ENCODE peak calls at places on chromosomes 3 and 15, in four cellular contexts. U is coronary artery, R is fibroblast of pulmonary artery, X is OCI-LY7. P is an unnamed sample.

GRCh38 chr3:143644370-143645089 is 203.7 kb downstream of the SLC9A9 start:
- DNase-seq in X (peak), U (no peak), R (peak), P (no peak)

GRCh38 chr3:24773798-24774197 is 279.1 kb upstream of the THRB start:
- DNase-seq in R (peak), U (no peak), X (peak), P (no peak)

GRCh38 chr3:195907730-195908438 is 467 bp downstream of the TNK2 start:
- DNase-seq in R (no peak), U (no peak), X (peak), P (no peak)

GRCh38 chr3:100384735-100385134 is 16.2 kb downstream of the TOMM70 start:
- DNase-seq in R (no peak), U (no peak), X (no peak), P (no peak)

GRCh38 chr3:49554639-49555265 is 475 bp downstream of the BSN start:
- DNase-seq in U (no peak), X (peak), R (peak), P (peak)

GRCh38 chr3:64218329-64218728 is 6.9 kb downstream of the PRICKLE2 start:
- DNase-seq in R (no peak), U (no peak), X (no peak), P (no peak)

GRCh38 chr3:66609660-66610547 is 109.1 kb upstream of the LRIG1 start:
- DNase-seq in R (peak), U (no peak), X (no peak), P (no peak)

GRCh38 chr3:4950948-4951347 is 28.3 kb upstream of the BHLHE40 start:
- DNase-seq in U (no peak), R (no peak), X (no peak), P (no peak)

GRCh38 chr3:43014216-43014615 is 35.1 kb downstream of the GASK1A start:
- DNase-seq in X (no peak), R (no peak), U (no peak), P (no peak)

GRCh38 chr3:30161370-30161769 is 445.0 kb upstream of the TGFBR2 start:
- DNase-seq in R (peak), U (no peak), X (no peak), P (no peak)

GRCh38 chr15:90126022-90126421 is 23.8 kb upstream of the IDH2 start:
- DNase-seq in R (no peak), U (no peak), X (no peak), P (no peak)

DNA sequence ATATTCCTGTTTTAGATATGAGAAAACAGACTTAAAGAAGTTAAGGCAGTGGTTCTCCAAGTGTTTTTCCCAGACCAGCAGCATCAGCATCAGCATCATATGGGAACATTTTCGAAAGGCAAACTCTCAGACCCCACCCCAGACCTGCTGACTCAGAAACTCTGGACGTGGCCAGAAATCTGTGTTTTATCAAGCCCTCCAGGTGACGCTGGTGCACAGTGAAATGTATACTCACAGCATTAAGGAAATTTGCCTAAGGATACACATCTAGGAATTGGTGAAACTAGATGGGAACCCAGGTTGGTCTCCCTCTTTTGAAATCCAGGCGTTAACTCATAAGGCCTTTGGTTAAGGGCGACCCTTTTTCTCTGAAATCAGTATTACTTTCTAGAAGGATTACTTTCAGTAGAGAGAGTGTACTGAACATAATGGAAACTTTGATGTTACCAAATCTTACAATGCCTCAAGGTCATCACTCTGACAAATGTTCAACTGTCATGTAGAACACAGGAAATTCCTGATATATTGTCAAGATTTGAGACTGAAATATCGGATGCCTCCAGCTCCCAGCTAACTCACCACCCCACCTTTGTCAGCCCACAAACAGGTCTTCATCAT is 910.2 kb downstream of the ROBO1 start:
- DNase-seq in R (peak), X (no peak), U (no peak), P (no peak)
- TF ChIP-seq CTCF in R (peak), X (no peak), U (no peak), P (no peak)

GRCh38 chr3:194485471-194485875 is 1.3 kb downstream of the ATP13A3 start:
- DNase-seq in X (no peak), R (peak), U (no peak), P (no peak)

GRCh38 chr3:194486540-194487288 is at the start of gene ATP13A3:
- DNase-seq in U (peak), X (peak), R (peak), P (peak)

GRCh38 chr3:194487289-194488006 is 646 bp upstream of the ATP13A3 start:
- DNase-seq in U (peak), X (peak), R (peak), P (no peak)

GRCh38 chr3:194484614-194485013 is 2.2 kb downstream of the ATP13A3 start:
- DNase-seq in R (no peak), X (no peak), U (no peak), P (no peak)

DNA sequence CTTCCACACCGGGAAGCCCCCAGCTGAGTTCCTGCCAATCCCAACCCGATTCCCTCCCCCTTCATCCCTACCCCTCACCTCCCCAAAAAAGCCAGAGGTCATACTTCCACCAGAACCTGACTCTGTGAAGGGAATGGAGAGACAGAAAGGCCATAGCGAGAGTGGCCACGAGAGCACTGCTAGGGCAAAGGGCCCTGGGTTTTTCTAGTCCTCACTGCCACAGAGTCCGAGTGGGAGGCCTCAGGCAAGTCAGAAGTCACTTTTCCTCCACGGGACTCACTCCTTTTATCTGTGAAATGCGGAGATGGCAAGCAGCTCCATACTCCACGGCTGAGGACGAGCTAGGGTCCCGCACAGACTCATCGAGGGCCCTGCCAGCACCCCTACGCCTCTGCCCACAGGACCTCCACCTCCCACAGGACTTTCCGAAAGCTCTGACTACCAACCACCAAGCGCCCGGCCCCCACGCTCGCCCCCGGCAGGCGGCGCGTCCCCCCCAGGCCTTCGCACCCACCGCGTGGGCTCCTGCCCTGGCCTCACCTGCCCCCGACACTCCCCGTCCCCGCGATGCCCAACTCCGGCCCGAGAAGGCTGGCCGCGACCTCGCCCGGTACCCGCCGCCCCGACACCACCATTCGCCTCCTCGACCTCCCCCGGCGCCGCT is 794 bp downstream of the ATP13A3 start:
- DNase-seq in R (peak), U (peak), X (peak), P (no peak)
- TF ChIP-seq CTCF in R (no peak), U (no peak), X (no peak), P (peak)

DNA sequence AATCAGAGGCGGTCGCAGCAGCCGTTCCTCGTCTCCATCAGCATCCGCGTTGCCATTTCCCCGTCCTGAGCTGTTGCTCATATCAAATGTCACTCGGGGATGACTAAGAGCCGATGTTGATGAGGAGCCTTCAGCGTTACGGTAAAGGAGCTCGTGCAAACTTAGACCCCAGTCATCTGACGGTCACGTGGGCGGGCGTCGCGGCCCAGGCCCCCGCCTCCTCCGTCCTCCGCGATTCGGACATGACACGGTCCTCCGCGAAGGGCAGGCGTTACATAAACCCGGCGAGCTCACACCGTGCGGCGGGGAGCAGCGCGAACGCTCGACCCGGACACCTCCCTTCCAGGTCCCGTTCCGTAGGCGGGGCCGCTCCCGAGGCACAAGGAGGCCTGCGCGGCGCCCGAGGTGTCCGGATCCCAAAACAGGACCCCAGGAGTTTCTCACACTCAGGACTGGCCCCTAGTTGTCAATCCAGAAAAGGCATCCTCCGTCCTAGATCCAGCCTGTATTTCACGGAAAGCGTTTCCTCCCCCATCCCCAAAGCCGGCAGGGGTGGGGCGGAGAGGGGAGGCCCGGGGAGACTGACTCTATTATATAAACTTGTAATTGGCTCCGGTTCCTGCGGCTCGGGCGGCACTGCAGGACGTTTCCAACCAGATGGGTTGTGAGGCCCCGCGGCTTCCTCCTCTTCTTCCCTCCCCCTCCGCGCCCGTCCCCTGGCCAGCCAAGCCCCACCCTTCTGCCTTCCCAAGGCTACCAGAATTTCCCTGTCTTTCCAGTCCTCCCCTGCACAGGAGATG is 100.0 kb upstream of the IGF1R start:
- DNase-seq in R (peak), X (no peak), U (peak), P (peak)
- TF ChIP-seq CTCF in R (peak), X (no peak), U (no peak), P (peak)

GRCh38 chr3:114721864-114722263 is 425.2 kb downstream of the ZBTB20 start:
- DNase-seq in X (no peak), R (no peak), U (no peak), P (no peak)
- TF ChIP-seq CTCF in X (no peak), R (no peak), U (no peak), P (no peak)

GRCh38 chr3:26963356-26963742 is 340.8 kb downstream of the LRRC3B start:
- DNase-seq in R (no peak), U (no peak), X (no peak), P (no peak)
- TF ChIP-seq CTCF in R (no peak), U (no peak), X (peak), P (peak)

GRCh38 chr3:27719306-27720003 is 2.7 kb downstream of the EOMES start:
- DNase-seq in X (no peak), U (no peak), R (no peak), P (no peak)

GRCh38 chr3:27721717-27722564 is at the start of gene EOMES:
- DNase-seq in U (no peak), X (peak), R (peak), P (no peak)

GRCh38 chr3:27722957-27723802 is 1.1 kb upstream of the EOMES start:
- DNase-seq in R (no peak), U (no peak), X (no peak), P (no peak)

GRCh38 chr3:27720029-27720518 is 2.0 kb downstream of the EOMES start:
- DNase-seq in U (no peak), X (no peak), R (no peak), P (no peak)

GRCh38 chr3:27720899-27721716 is 1.0 kb downstream of the EOMES start:
- DNase-seq in X (no peak), R (no peak), U (no peak), P (no peak)
- TF ChIP-seq CTCF in X (peak), R (no peak), U (no peak), P (no peak)

GRCh38 chr3:81339040-81339845 is 422.2 kb downstream of the GBE1 start:
- DNase-seq in R (peak), U (no peak), X (peak), P (no peak)
- TF ChIP-seq CTCF in R (peak), U (no peak), X (peak), P (peak)

DNA sequence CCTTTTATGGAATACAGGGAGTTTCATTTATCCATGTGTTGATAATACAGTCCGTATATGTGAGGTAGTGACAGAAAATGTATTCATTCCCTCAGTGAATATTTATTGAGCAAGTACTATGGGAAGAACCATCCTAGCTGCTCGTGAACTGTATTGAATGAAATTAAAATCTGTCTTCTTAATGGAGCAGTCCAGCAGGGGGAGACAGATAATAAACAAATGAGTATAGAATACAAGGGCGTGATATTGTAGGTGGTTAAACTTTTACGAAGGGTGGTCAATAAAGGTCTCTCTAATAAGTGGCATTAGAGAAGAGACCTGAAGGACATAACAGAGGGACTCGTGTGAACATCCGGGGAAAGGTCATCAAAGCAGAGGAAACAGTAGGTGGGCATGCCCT is 62.7 kb upstream of the OSTN start:
- DNase-seq in X (peak), R (peak), U (no peak), P (no peak)
- TF ChIP-seq CTCF in X (peak), R (peak), U (no peak), P (peak)